ENCODE peak calls at places on chromosomes 4 and X, in nine cellular contexts. O is astrocyte of the spinal cord, E is AG08395, D is cardiac muscle cell, X is left ventricle myocardium inferior, Q is esophagus squamous epithelium, H is NCI-H1436, V is NCI-H69, A is hepatocyte. W is an unnamed sample.

GRCh38 chr4:28842271-28842670 is 1877.9 kb upstream of the PCDH7 start:
- DNase-seq in A (no peak), X (no peak), O (no peak), D (no peak), V (peak), E (no peak), H (no peak), Q (no peak), W (no peak)

GRCh38 chrX:123291623-123292022 is 107.5 kb downstream of the GRIA3 start:
- DNase-seq in O (no peak), V (peak), H (no peak), Q (no peak), A (no peak), X (no peak), E (no peak), D (no peak), W (no peak)

GRCh38 chr4:84875636-84876371 is 90.7 kb downstream of the WDFY3 start:
- DNase-seq in Q (no peak), V (no peak), O (no peak), E (no peak), D (no peak), A (no peak), X (no peak), H (no peak), W (no peak)

GRCh38 chr4:38230121-38230728 is 270.0 kb downstream of the PTTG2 start:
- DNase-seq in A (peak), E (no peak), Q (no peak), V (peak), X (no peak), O (no peak), D (no peak), H (no peak), W (no peak)

GRCh38 chr4:7371122-7371941 is 63.4 kb downstream of the PSAPL1 start:
- DNase-seq in X (no peak), E (peak), Q (no peak), O (peak), V (no peak), H (no peak), D (no peak), A (peak), W (no peak)

GRCh38 chr4:173181769-173182374 is 13.3 kb downstream of the GALNT7 start:
- DNase-seq in O (peak), V (peak), A (no peak), E (peak), X (no peak), H (no peak), D (no peak), Q (no peak), W (no peak)

GRCh38 chrX:48933757-48934156 is 14.9 kb upstream of the PIM2 start:
- DNase-seq in X (no peak), H (no peak), E (no peak), D (no peak), V (no peak), A (no peak), O (no peak), Q (no peak), W (no peak)

GRCh38 chr4:182906786-182907185 is 10.4 kb downstream of the DCTD start:
- DNase-seq in X (no peak), D (no peak), Q (no peak), E (no peak), H (no peak), A (no peak), O (no peak), V (no peak), W (no peak)

GRCh38 chr4:77927991-77928925 is 65.6 kb downstream of the MRPL1 start:
- DNase-seq in O (peak), Q (no peak), V (peak), A (peak), H (peak), E (no peak), X (no peak), D (no peak), W (no peak)

GRCh38 chr4:66558651-66559050 is 888.4 kb upstream of the EPHA5 start:
- DNase-seq in O (peak), X (no peak), H (no peak), A (no peak), V (no peak), Q (no peak), E (no peak), D (no peak), W (no peak)

GRCh38 chrX:14027031-14027430 is 2.7 kb downstream of the GEMIN8 start:
- DNase-seq in E (no peak), D (no peak), O (peak), V (peak), A (no peak), X (peak), H (no peak), Q (no peak), W (no peak)

GRCh38 chrX:154918060-154918483 is 31.9 kb downstream of the F8A1 start:
- DNase-seq in O (peak), X (peak), E (peak), H (peak), D (peak), A (peak), Q (no peak), V (peak), W (peak)

GRCh38 chr4:26557164-26557563 is 26.7 kb upstream of the TBC1D19 start:
- DNase-seq in H (no peak), D (no peak), Q (no peak), O (peak), E (peak), X (no peak), V (no peak), A (no peak), W (no peak)

GRCh38 chrX:82816001-82816400 is 692.1 kb upstream of the POU3F4 start:
- DNase-seq in V (no peak), D (no peak), Q (no peak), H (no peak), X (no peak), E (no peak), A (no peak), O (no peak), W (no peak)

GRCh38 chr4:77777135-77777777 is 41.9 kb downstream of the CNOT6L start:
- DNase-seq in A (no peak), X (no peak), V (no peak), H (no peak), D (no peak), E (no peak), O (no peak), Q (no peak), W (no peak)

GRCh38 chr4:135408109-135408508 is 1206.5 kb upstream of the PABPC4L start:
- DNase-seq in H (no peak), X (no peak), V (no peak), D (no peak), A (no peak), Q (no peak), O (no peak), E (no peak), W (no peak)